ENCODE peak calls at places on chromosomes 7 and 10, in five cellular contexts. K, T, B, Q and I are unnamed samples.

GRCh38 chr7:157552295-157552993 is 215.6 kb downstream of the DNAJB6 start:
- DNase-seq in K (peak), T (no peak), B (no peak), Q (no peak), I (no peak)

GRCh38 chr7:149720372-149721083 is 52.9 kb downstream of the ZNF467 start:
- DNase-seq in K (peak), T (peak), B (no peak), Q (peak), I (peak)

GRCh38 chr7:139767561-139767982 is 10.2 kb downstream of the HIPK2 start:
- DNase-seq in K (no peak), T (no peak), B (peak), Q (no peak), I (no peak)

GRCh38 chr7:157339777-157340677 is 3.2 kb downstream of the DNAJB6 start:
- DNase-seq in K (no peak), T (peak), B (no peak), Q (peak), I (peak)

GRCh38 chr10:44293306-44293778 is 91.6 kb downstream of the CXCL12 start:
- DNase-seq in K (no peak), T (no peak), B (no peak), Q (no peak), I (no peak)

GRCh38 chr7:123847868-123848267 is 2.9 kb downstream of the HYAL4 start:
- DNase-seq in K (no peak), T (no peak), B (no peak), Q (no peak), I (no peak)

GRCh38 chr10:43299579-43299978 is 32.7 kb upstream of the RASGEF1A start:
- DNase-seq in K (no peak), T (no peak), B (no peak), Q (no peak), I (no peak)

GRCh38 chr10:123146013-123146891 is 1.7 kb upstream of the HMX2 start:
- DNase-seq in K (no peak), T (no peak), B (no peak), Q (no peak), I (no peak)

GRCh38 chr10:29650552-29650944 is 15.8 kb upstream of the SVIL start:
- DNase-seq in K (no peak), T (no peak), B (no peak), Q (no peak), I (no peak)

GRCh38 chr7:99203092-99203491 is 4.8 kb downstream of the KPNA7 start:
- DNase-seq in K (no peak), T (no peak), B (no peak), Q (peak), I (no peak)

GRCh38 chr10:26524161-26524831 is 86.2 kb downstream of the APBB1IP start:
- DNase-seq in K (no peak), T (no peak), B (no peak), Q (no peak), I (no peak)
- H3K27ac ChIP-seq in K (no peak), T (no peak), B (no peak), Q (no peak), I (no peak)

GRCh38 chr7:40403664-40404476 is 269.1 kb downstream of the SUGCT start:
- DNase-seq in K (no peak), T (no peak), B (no peak), Q (no peak), I (no peak)

GRCh38 chr7:40401406-40401805 is 266.6 kb downstream of the SUGCT start:
- DNase-seq in K (no peak), T (no peak), B (no peak), Q (no peak), I (no peak)

GRCh38 chr7:40400525-40400924 is 265.7 kb downstream of the SUGCT start:
- DNase-seq in K (no peak), T (no peak), B (no peak), Q (no peak), I (no peak)

DNA sequence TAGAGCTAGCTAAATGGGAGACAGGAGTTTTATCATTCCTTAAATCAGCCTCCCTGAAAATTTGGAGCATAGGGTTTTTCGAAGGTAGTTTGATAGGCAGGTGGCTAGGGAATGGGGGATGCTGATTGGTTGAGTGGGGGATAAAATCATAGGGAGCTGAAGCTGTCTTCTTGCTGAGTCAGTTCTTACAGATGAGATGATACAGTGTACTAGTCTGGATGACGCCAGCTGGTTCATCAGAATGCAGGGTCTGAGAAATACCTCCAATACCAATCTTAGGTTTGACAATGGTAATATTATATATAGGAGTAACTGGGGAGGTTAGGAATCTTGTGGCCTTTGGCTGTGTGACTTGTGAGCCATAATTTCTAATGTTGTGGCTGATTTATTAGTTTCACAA is 271.2 kb downstream of the SUGCT start:
- DNase-seq in K (no peak), T (no peak), B (no peak), Q (no peak), I (no peak)
- TF ChIP-seq POLR2A in K (no peak), T (no peak), B (no peak), Q (no peak), I (no peak)

GRCh38 chr10:116602648-116603400 is 12.1 kb downstream of the PNLIPRP1 start:
- DNase-seq in K (no peak), T (no peak), B (no peak), Q (no peak), I (no peak)

GRCh38 chr10:116608683-116609594 is 11.8 kb upstream of the PNLIPRP2 start:
- DNase-seq in K (no peak), T (no peak), B (no peak), Q (no peak), I (no peak)

GRCh38 chr10:116610443-116611152 is 10.2 kb upstream of the PNLIPRP2 start:
- DNase-seq in K (no peak), T (no peak), B (no peak), Q (no peak), I (no peak)

GRCh38 chr10:116607336-116607735 is 13.4 kb upstream of the PNLIPRP2 start:
- DNase-seq in K (no peak), T (no peak), B (no peak), Q (no peak), I (no peak)

GRCh38 chr10:116606061-116606483 is 14.7 kb upstream of the PNLIPRP2 start:
- DNase-seq in K (no peak), T (no peak), B (no peak), Q (no peak), I (no peak)
- TF ChIP-seq POLR2AphosphoS5 in K (no peak), T (no peak), B (no peak), Q (no peak), I (no peak)

DNA sequence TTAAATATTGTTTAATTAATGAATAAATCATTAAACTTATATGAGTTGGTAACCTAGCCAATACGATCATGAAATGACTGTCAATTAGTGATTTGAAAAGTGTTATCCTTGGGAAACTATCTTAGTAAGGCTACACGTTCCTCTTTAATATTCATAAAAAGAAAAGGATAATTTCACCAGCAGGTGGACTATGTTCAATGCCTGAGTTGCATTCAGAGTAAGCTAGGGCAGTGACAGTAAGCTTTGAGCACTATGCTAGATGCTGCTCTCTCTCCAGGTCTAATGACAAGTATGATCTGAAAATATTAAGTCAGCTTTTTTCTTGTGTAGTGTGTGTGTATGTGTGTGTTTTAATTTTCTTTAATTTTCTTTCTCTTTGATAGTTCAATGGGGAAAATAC is 486.3 kb upstream of the PCDH15 start:
- DNase-seq in K (no peak), T (no peak), B (no peak), Q (no peak), I (no peak)
- H3K27ac ChIP-seq in K (no peak), T (no peak), B (no peak), Q (no peak), I (no peak)

GRCh38 chr10:79316671-79317431 is 30.4 kb upstream of the PPIF start:
- DNase-seq in K (peak), T (no peak), B (peak), Q (no peak), I (no peak)
- TF ChIP-seq POLR2A in K (no peak), T (no peak), B (peak), Q (no peak), I (no peak)

GRCh38 chr10:17263580-17263979 is 35.5 kb downstream of the VIM start:
- DNase-seq in K (no peak), T (no peak), B (no peak), Q (no peak), I (no peak)

GRCh38 chr10:17262502-17262901 is 34.5 kb downstream of the VIM start:
- DNase-seq in K (no peak), T (no peak), B (no peak), Q (no peak), I (no peak)

DNA sequence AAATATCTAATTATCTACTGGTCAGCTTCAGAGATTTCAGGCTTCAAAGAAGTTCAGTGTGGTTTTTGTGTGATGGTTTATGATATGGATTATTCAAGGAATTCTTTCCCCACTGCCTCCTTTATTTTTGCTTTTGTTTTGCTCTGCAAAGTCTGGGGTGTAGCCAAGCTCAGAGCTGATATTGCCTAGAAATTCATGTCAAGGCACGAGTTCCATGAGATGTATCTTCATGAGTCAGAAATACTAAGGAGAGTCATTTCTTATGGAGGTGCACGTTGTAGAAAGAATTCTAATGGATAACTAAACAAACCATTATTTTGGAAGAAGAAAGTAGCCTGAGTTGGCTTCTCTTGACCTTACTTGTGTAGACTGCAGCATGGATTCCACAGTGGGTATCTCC is 37.4 kb downstream of the VIM start:
- DNase-seq in K (no peak), T (no peak), B (no peak), Q (no peak), I (no peak)
- TF ChIP-seq POLR2AphosphoS5 in K (no peak), T (no peak), B (no peak), Q (no peak), I (no peak)

DNA sequence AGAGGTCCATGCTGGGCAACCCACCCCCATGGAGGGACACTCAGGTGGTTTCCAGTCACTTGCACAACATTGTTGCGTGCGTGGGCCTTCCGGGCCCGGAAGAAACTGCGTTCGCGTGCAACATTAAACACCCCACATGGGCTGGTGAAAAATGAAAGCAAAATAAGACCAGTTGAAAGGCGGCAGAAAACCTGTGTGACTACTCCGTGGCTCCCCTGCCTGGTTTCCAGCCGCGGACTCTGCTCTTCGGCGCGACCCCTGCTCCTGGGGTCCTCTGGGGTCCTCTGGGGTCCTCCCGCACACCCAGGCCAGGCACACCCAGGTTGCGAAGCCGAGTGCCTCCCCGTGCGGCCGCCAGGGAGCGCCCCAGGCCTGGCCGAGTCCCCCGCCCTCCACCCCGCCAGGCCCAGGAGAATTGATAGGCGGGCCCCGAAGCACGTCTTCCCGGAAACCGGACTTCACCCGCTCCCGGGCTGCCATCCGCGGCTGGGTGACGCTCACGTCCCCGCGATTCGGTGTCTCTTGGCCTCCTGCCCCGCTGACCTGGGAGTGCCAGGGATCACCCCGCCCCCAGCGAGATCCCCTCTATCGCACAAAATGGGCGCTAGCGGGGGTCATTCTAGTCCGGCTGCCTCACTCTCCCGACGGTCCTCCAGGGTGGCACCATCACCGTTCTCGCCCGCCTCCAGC is 1.9 kb upstream of the SH2D4B start:
- DNase-seq in K (peak), T (no peak), B (no peak), Q (peak), I (peak)
- H3K27ac ChIP-seq in K (peak), T (peak), B (peak), Q (peak), I (peak)

GRCh38 chr10:80454526-80455460 is 683 bp downstream of the TSPAN14 start:
- DNase-seq in K (peak), T (no peak), B (no peak), Q (peak), I (peak)
- TF ChIP-seq POLR2A in K (no peak), T (no peak), B (no peak), Q (no peak), I (no peak)

DNA sequence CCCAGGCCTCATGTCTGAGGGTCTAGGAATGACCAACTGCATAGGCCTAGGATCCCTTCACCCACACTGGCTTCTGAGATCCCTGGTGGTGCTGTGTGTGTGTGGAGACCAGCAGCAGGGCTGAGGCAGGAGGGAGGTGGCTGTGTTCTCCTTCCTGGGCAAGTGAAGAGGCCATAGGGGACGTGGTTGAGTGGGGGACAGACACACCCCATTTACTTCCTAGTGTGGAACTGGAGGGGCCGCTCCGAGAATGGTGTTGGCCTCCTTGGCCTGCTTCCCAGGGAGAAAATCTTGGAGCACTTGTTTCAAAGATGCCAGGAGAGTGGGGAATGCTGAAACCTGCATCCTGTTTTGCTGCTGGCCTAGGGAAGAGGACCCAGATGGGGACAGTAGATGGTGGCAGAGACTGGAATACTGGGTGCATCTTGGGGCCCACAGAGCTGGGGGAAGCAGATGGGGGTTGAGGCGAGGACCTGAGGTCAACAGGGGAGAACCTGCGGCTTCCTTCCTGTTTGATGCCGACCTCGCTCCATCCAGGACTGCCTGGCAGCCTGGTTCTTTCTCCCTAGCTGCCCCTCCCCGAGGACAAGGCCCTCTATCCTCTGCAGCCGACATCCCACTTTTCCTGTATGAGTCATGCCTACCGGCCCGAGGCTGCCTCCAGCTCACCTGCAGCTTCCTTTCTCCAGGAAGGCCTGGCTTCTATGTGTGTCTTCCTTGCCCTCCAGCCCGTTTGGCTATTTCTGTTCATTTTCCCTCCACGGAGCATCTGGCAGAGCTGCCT is 19.2 kb downstream of the UBTD1 start:
- DNase-seq in K (peak), T (no peak), B (no peak), Q (no peak), I (no peak)
- TF ChIP-seq POLR2AphosphoS5 in K (peak), T (no peak), B (no peak), Q (no peak), I (no peak)

GRCh38 chr10:91077549-91078017 is 142.9 kb upstream of the PCGF5 start:
- DNase-seq in K (peak), T (peak), B (no peak), Q (no peak), I (peak)
- H3K27ac ChIP-seq in K (peak), T (peak), B (no peak), Q (peak), I (no peak)